ENCODE peak calls at places on chromosomes 7 and 10, in ten cellular contexts. J, V, S, O, R, K, Y, I, B and F are unnamed samples.

GRCh38 chr7:98329100-98329871 is 47.8 kb downstream of the BRI3 start:
- DNase-seq in K (no peak), B (no peak), J (no peak), R (no peak), V (peak), I (no peak), O (no peak), S (no peak), Y (no peak), F (no peak)

GRCh38 chr10:101000602-101000991 is 989 bp downstream of the LZTS2 start:
- DNase-seq in K (no peak), O (no peak), V (no peak), R (no peak), J (no peak), B (no peak), Y (no peak), S (no peak), I (no peak), F (no peak)

GRCh38 chr7:147941316-147941715 is 649.2 kb upstream of the C7orf33 start:
- DNase-seq in I (no peak), Y (no peak), J (no peak), B (no peak), S (no peak), K (no peak), O (no peak), R (no peak), V (no peak), F (no peak)

GRCh38 chr10:6498771-6499170 is 81.3 kb downstream of the PRKCQ start:
- DNase-seq in I (no peak), Y (no peak), V (no peak), B (no peak), O (peak), R (no peak), K (no peak), J (peak), S (no peak), F (no peak)

GRCh38 chr10:59337254-59337653 is 25.1 kb downstream of the FAM13C start:
- DNase-seq in J (no peak), I (no peak), O (peak), Y (peak), K (no peak), V (peak), B (no peak), S (no peak), R (no peak), F (peak)

GRCh38 chr7:135188298-135188984 is 17.9 kb upstream of the CYREN start:
- DNase-seq in V (no peak), J (no peak), O (peak), K (no peak), R (no peak), Y (no peak), S (no peak), I (no peak), B (peak), F (no peak)

GRCh38 chr7:70886547-70886946 is 245.4 kb upstream of the GALNT17 start:
- DNase-seq in B (no peak), K (no peak), O (no peak), S (no peak), V (no peak), Y (no peak), J (no peak), I (no peak), R (no peak), F (no peak)

GRCh38 chr10:91420868-91421267 is 10.7 kb downstream of the HECTD2 start:
- DNase-seq in O (no peak), V (peak), I (no peak), S (no peak), K (no peak), B (no peak), R (no peak), Y (no peak), J (no peak), F (no peak)

GRCh38 chr7:16543456-16543855 is 16.8 kb downstream of the LRRC72 start:
- DNase-seq in J (no peak), B (no peak), S (no peak), I (no peak), O (no peak), R (no peak), K (no peak), Y (no peak), V (no peak), F (no peak)

GRCh38 chr7:112596260-112596659 is 115.5 kb downstream of the LSMEM1 start:
- DNase-seq in V (peak), J (no peak), B (no peak), I (no peak), K (no peak), S (no peak), Y (no peak), R (no peak), O (no peak), F (no peak)

GRCh38 chr7:13871008-13871407 is 118.5 kb downstream of the ETV1 start:
- DNase-seq in I (no peak), K (no peak), Y (no peak), O (no peak), B (no peak), R (no peak), V (no peak), J (no peak), S (no peak), F (no peak)

GRCh38 chr10:26832960-26833359 is 27.8 kb downstream of the ABI1 start:
- DNase-seq in Y (no peak), B (no peak), K (no peak), O (no peak), R (no peak), I (peak), J (no peak), V (no peak), S (no peak), F (no peak)

GRCh38 chr7:42856605-42856987 is 55.3 kb downstream of the C7orf25 start:
- DNase-seq in J (no peak), R (no peak), I (no peak), O (no peak), S (no peak), V (no peak), Y (no peak), B (no peak), K (no peak), F (no peak)

GRCh38 chr10:69968830-69969229 is 83.8 kb upstream of the MACROH2A2 start:
- DNase-seq in I (no peak), S (no peak), O (no peak), J (no peak), B (no peak), V (no peak), K (no peak), Y (no peak), R (no peak), F (no peak)

GRCh38 chr10:67883710-67884312 is 645 bp upstream of the SIRT1 start:
- DNase-seq in J (no peak), R (no peak), Y (peak), B (no peak), S (no peak), V (no peak), O (peak), K (no peak), I (no peak), F (no peak)

GRCh38 chr10:86600296-86600695 is 54.1 kb upstream of the OPN4 start:
- DNase-seq in I (no peak), S (no peak), V (no peak), O (no peak), K (no peak), B (no peak), R (no peak), J (no peak), Y (no peak), F (no peak)

GRCh38 chr10:95544783-95545500 is 16.2 kb downstream of the SORBS1 start:
- DNase-seq in B (no peak), O (no peak), R (no peak), K (no peak), V (no peak), I (no peak), Y (no peak), S (no peak), J (no peak), F (no peak)

GRCh38 chr7:98137826-98138151 is 31.1 kb downstream of the LMTK2 start:
- DNase-seq in Y (no peak), I (no peak), J (no peak), V (no peak), K (no peak), B (no peak), R (no peak), S (no peak), O (peak), F (peak)

GRCh38 chr7:144515430-144515829 is 111.9 kb upstream of the NOBOX start:
- DNase-seq in V (no peak), O (no peak), K (no peak), Y (no peak), S (no peak), J (no peak), R (no peak), B (no peak), I (no peak), F (no peak)

GRCh38 chr7:128863433-128863989 is 855 bp downstream of the ATP6V1F start:
- DNase-seq in B (no peak), J (peak), Y (peak), I (peak), R (no peak), O (peak), K (no peak), V (peak), S (peak), F (no peak)

GRCh38 chr10:114810926-114811325 is 10.7 kb upstream of the FHIP2A start:
- DNase-seq in S (no peak), O (no peak), V (no peak), J (no peak), I (no peak), R (no peak), B (no peak), K (no peak), Y (no peak), F (no peak)

GRCh38 chr7:26153246-26153822 is 1.3 kb downstream of the NFE2L3 start:
- DNase-seq in O (no peak), V (no peak), Y (no peak), B (peak), S (no peak), R (no peak), K (no peak), I (no peak), J (no peak), F (no peak)

GRCh38 chr10:71331736-71332135 is 12.7 kb downstream of the SLC29A3 start:
- DNase-seq in V (no peak), Y (no peak), K (no peak), B (no peak), S (no peak), I (no peak), O (no peak), J (no peak), R (no peak), F (peak)

GRCh38 chr7:85426487-85426960 is 239.7 kb upstream of the SEMA3D start:
- DNase-seq in J (no peak), V (no peak), S (no peak), O (no peak), Y (no peak), K (peak), I (no peak), B (no peak), R (no peak), F (no peak)

GRCh38 chr7:122350701-122351100 is 46.2 kb upstream of the FEZF1 start:
- DNase-seq in S (no peak), I (no peak), J (no peak), B (no peak), R (no peak), V (no peak), Y (no peak), K (no peak), O (no peak), F (no peak)

GRCh38 chr7:108351715-108352114 is 104.5 kb downstream of the NRCAM start:
- DNase-seq in S (no peak), I (no peak), V (no peak), J (no peak), Y (no peak), K (no peak), R (no peak), B (no peak), O (no peak), F (no peak)

GRCh38 chr10:89431977-89432376 is 17.6 kb downstream of the IFIT5 start:
- DNase-seq in S (no peak), J (no peak), R (no peak), K (no peak), B (no peak), V (peak), O (peak), I (no peak), Y (no peak), F (no peak)

DNA sequence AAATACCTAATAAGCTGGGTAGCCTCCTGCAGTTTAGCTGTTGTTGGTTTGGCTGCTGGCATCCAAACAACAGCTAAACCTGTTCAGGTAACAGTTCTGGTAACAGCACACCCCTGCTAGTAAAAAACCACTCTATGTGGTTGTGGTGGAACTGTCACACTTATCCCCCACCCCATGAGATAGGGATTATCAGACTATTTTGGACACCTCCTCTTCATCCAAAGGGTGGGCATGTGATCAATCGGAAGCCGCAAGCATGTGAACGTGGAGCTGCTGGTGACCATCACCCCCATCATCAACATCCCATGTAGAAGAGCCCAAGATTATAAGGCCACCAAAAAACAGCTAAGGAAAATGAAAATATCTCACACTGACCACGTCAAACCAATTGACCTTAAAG is 2.5 kb downstream of the MTPAP start:
- DNase-seq in R (no peak), O (no peak), K (no peak), Y (no peak), S (no peak), B (no peak), I (no peak), V (no peak), J (no peak), F (no peak)
- H3K27ac ChIP-seq in R (no peak), O (no peak), K (no peak), Y (no peak), S (no peak), B (no peak), I (no peak), V (no peak), J (no peak), F (no peak)

GRCh38 chr10:45379891-45380540 is 6.0 kb downstream of the ALOX5 start:
- DNase-seq in V (no peak), R (no peak), S (no peak), J (no peak), K (peak), B (no peak), I (no peak), Y (no peak), O (peak), F (no peak)
- H3K27ac ChIP-seq in V (no peak), R (peak), S (no peak), J (no peak), K (peak), B (no peak), I (no peak), Y (no peak), O (no peak), F (no peak)

GRCh38 chr10:88161070-88161469 is 297.6 kb downstream of the PTEN start:
- DNase-seq in K (no peak), R (no peak), S (no peak), Y (no peak), J (no peak), V (no peak), B (no peak), I (no peak), O (no peak), F (no peak)

GRCh38 chr10:88158506-88159123 is 295.2 kb downstream of the PTEN start:
- DNase-seq in V (no peak), I (no peak), S (no peak), B (no peak), Y (no peak), K (no peak), J (no peak), O (no peak), R (no peak), F (no peak)

GRCh38 chr10:88159127-88159829 is 295.9 kb downstream of the PTEN start:
- DNase-seq in R (no peak), B (no peak), O (no peak), S (no peak), J (no peak), Y (no peak), V (no peak), K (no peak), I (no peak), F (no peak)

GRCh38 chr10:88156341-88156740 is 292.9 kb downstream of the PTEN start:
- DNase-seq in J (no peak), V (peak), I (no peak), O (no peak), K (no peak), R (no peak), S (no peak), Y (no peak), B (no peak), F (no peak)

GRCh38 chr10:88157981-88158465 is 294.6 kb downstream of the PTEN start:
- DNase-seq in J (no peak), B (no peak), R (no peak), O (no peak), Y (no peak), V (peak), I (no peak), S (no peak), K (no peak), F (no peak)
- H3K27ac ChIP-seq in J (no peak), B (peak), R (no peak), O (no peak), Y (no peak), V (peak), I (no peak), S (peak), K (peak), F (no peak)

DNA sequence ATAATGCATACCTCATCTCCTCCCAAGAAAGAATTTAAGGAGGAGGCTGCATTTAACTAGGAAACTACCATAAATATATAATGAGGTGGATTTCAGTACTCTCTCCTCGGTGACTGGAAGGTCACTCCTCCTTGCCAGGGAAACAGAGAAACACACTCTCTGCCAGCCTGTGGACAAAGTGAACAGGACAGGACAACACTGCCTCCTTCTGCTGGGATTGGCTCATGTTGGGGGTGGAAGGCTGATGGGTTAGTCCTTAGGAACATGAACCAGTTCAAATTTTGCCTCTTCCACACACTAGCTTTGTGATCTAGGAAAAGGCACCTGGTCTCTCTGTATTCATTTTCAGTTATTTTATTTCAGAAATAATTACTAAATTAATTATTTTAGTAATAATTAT is 50.6 kb upstream of the STEAP4 start:
- DNase-seq in O (peak), S (no peak), V (peak), Y (peak), I (no peak), R (no peak), J (no peak), K (peak), B (no peak), F (no peak)
- H3K27ac ChIP-seq in O (no peak), S (no peak), V (no peak), Y (no peak), I (no peak), R (no peak), J (no peak), K (no peak), B (no peak), F (no peak)

GRCh38 chr10:12909182-12909835 is 92.2 kb downstream of the CCDC3 start:
- DNase-seq in J (no peak), Y (no peak), B (no peak), K (no peak), S (no peak), V (no peak), O (no peak), R (no peak), I (no peak), F (no peak)
- H3K27ac ChIP-seq in J (no peak), Y (no peak), B (peak), K (no peak), S (no peak), V (no peak), O (no peak), R (no peak), I (no peak), F (no peak)

GRCh38 chr7:131039836-131040235 is 287.8 kb upstream of the MKLN1 start:
- DNase-seq in O (no peak), B (no peak), I (no peak), V (no peak), Y (no peak), J (no peak), S (no peak), R (no peak), K (no peak), F (no peak)
- H3K27ac ChIP-seq in O (no peak), B (peak), I (no peak), V (no peak), Y (no peak), J (no peak), S (peak), R (peak), K (no peak), F (peak)

GRCh38 chr10:1677307-1677939 is 59.9 kb downstream of the ADARB2 start:
- DNase-seq in J (no peak), O (no peak), V (no peak), S (no peak), I (no peak), B (no peak), R (no peak), K (no peak), Y (no peak), F (no peak)
- H3K27ac ChIP-seq in J (no peak), O (no peak), V (no peak), S (no peak), I (no peak), B (no peak), R (no peak), K (no peak), Y (no peak), F (no peak)

DNA sequence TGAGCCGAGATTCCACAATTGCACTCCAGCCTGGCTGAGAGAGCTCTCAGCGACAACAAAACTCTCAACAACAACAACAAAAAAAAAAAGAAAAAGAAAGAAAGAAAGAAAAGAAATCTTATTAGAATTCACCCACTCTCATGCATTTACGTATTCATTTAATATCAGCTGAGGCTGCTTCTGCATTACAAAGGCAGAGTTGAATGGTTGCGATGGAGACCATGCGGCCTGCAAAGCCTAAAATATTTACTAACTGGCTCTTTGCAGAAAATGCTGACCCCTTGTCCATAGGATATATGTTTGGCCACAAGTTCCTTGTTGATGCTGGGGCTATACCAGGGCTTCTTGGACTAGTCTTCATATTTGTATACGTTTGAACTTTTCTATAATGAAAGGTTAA is 109.4 kb downstream of the SPDYE5 start:
- DNase-seq in K (no peak), S (no peak), I (no peak), Y (no peak), O (no peak), J (no peak), V (no peak), R (no peak), B (no peak), F (no peak)
- H3K27ac ChIP-seq in K (no peak), S (no peak), I (no peak), Y (no peak), O (no peak), J (no peak), V (no peak), R (no peak), B (no peak), F (peak)

GRCh38 chr10:13167568-13167967 is 6.2 kb downstream of the MCM10 start:
- DNase-seq in R (no peak), V (no peak), S (no peak), K (no peak), J (no peak), O (no peak), I (no peak), Y (no peak), B (no peak), F (no peak)
- H3K27ac ChIP-seq in R (no peak), V (no peak), S (no peak), K (no peak), J (no peak), O (no peak), I (no peak), Y (no peak), B (no peak), F (no peak)